ENCODE peak calls at places on chromosome X, in eight cellular contexts. R is stimulated activated CD8-positive, alpha-beta memory T cell treated with anti-CD3 and anti-CD28 coated beads, Interleukin-15, amount 100 ng/mL, for 1 hour; W is astrocyte of the spinal cord; X is CD8-positive, alpha-beta T cell; H is kidney tubule cell; V is cardiac muscle cell; E is activated T-helper 1 cell treated with anti-CD3 and anti-CD28 coated beads, Interleukin-2, amount 50 U/mL, for 16 hours; M is GM12891. A is an unnamed sample.

GRCh38 chrX:1224954-1225353 is 12.5 kb upstream of the CRLF2 start:
- DNase-seq in W (no peak), R (no peak), V (no peak), X (no peak), M (no peak), E (no peak), H (no peak), A (no peak)

GRCh38 chrX:18887177-18887820 is 96.6 kb downstream of the PHKA2 start:
- DNase-seq in H (no peak), W (no peak), M (no peak), R (no peak), E (no peak), X (no peak), V (peak; percentile 13), A (no peak)

GRCh38 chrX:31333181-31333831 is 261.5 kb upstream of the FTHL17 start:
- DNase-seq in E (no peak), V (peak; percentile 79), R (no peak), H (peak; percentile 80), X (no peak), M (no peak), W (peak; percentile 78), A (no peak)

GRCh38 chrX:433771-434170 is 47.1 kb upstream of the PPP2R3B start:
- DNase-seq in M (no peak), V (no peak), E (no peak), X (no peak), H (no peak), W (no peak), R (no peak), A (no peak)

GRCh38 chrX:120468479-120468824 is 644 bp downstream of the LAMP2 start:
- DNase-seq in V (no peak), M (no peak), H (no peak), W (no peak), E (no peak), X (no peak), R (no peak), A (no peak)

GRCh38 chrX:118603981-118604380 is 108.4 kb downstream of the DOCK11 start:
- DNase-seq in X (peak; percentile 51), V (peak; percentile 76), W (peak; percentile 55), H (peak; percentile 60), R (no peak), M (no peak), E (no peak), A (no peak)

GRCh38 chrX:11397680-11398079 is 104.5 kb downstream of the AMELX start:
- DNase-seq in V (no peak), X (no peak), H (no peak), W (no peak), M (no peak), R (no peak), E (no peak), A (no peak)

GRCh38 chrX:13167444-13168207 is 123.2 kb upstream of the FAM9C start:
- DNase-seq in R (no peak), V (peak; percentile 70), M (no peak), X (no peak), E (no peak), H (peak; percentile 4), W (peak; percentile 43), A (no peak)

GRCh38 chrX:42770566-42770965 is 7.4 kb downstream of the PPP1R2C start:
- DNase-seq in V (no peak), X (no peak), R (no peak), E (no peak), W (no peak), M (no peak), H (peak; percentile 75), A (no peak)

GRCh38 chrX:129934952-129935351 is 29.0 kb downstream of the UTP14A start:
- DNase-seq in X (no peak), H (no peak), R (no peak), V (no peak), E (no peak), M (no peak), W (no peak), A (no peak)

GRCh38 chrX:116726806-116727205 is 264.0 kb upstream of the CT83 start:
- DNase-seq in R (no peak), X (no peak), H (no peak), E (no peak), M (no peak), W (no peak), V (no peak), A (no peak)

GRCh38 chrX:146881521-146881920 is 67.0 kb upstream of the CXorf51A start:
- DNase-seq in H (no peak), X (no peak), W (no peak), R (no peak), V (no peak), E (no peak), M (no peak), A (no peak)

GRCh38 chrX:70434914-70435586 is 9.6 kb upstream of the DLG3 start:
- DNase-seq in V (peak; percentile 51), X (no peak), H (no peak), W (peak; percentile 23), E (no peak), R (no peak), M (no peak), A (no peak)

GRCh38 chrX:69018416-69019072 is 146.7 kb downstream of the PJA1 start:
- DNase-seq in R (no peak), W (no peak), H (no peak), V (peak; percentile 25), M (no peak), X (no peak), E (no peak), A (no peak)

GRCh38 chrX:96183843-96184242 is 500.8 kb upstream of the DIAPH2 start:
- DNase-seq in W (no peak), M (no peak), V (peak; percentile 2), R (no peak), H (peak; percentile 11), X (no peak), E (no peak), A (no peak)

GRCh38 chrX:115147220-115147619 is 42.0 kb upstream of the RBMXL3 start:
- DNase-seq in W (peak; percentile 29), E (no peak), R (no peak), H (peak; percentile 39), V (peak; percentile 28), X (no peak), M (no peak), A (no peak)

GRCh38 chrX:23052324-23052723 is 52.6 kb downstream of the DDX53 start:
- DNase-seq in X (no peak), H (no peak), R (no peak), W (no peak), E (no peak), V (no peak), M (no peak), A (no peak)

GRCh38 chrX:111100191-111100590 is 4.2 kb downstream of the PAK3 start:
- DNase-seq in H (peak; percentile 47), V (peak; percentile 46), X (no peak), E (no peak), R (no peak), W (peak; percentile 35), M (peak; percentile 27), A (no peak)

GRCh38 chrX:45385767-45386166 is 185.1 kb upstream of the DIPK2B start:
- DNase-seq in R (no peak), H (no peak), E (no peak), W (peak; percentile 4), V (no peak), X (no peak), M (no peak), A (no peak)

GRCh38 chrX:132173647-132174046 is 45.6 kb downstream of the RAP2C start:
- DNase-seq in V (no peak), E (no peak), R (no peak), H (no peak), X (no peak), W (no peak), M (no peak), A (no peak)

GRCh38 chrX:482702-483203 is 96.0 kb upstream of the PPP2R3B start:
- DNase-seq in V (no peak), M (no peak), E (no peak), X (no peak), W (no peak), H (no peak), R (no peak), A (no peak)

GRCh38 chrX:10157545-10157944 is 770 bp downstream of the CLCN4 start:
- DNase-seq in E (no peak), V (peak; percentile 63), X (no peak), M (no peak), R (no peak), H (no peak), W (peak; percentile 19), A (no peak)